ENCODE peak calls at places on chromosome 6, in seven cellular contexts. One of them, this sample, is unnamed.
A peak's percentile ranks its signal among the peaks of the same experiment; 100 is the strongest.

GRCh38 chr6:89187504-89187903 is 29.7 kb downstream of the GABRR1 start:
- DNase-seq in pons: no peak
- DNase-seq in CD8-positive, alpha-beta T cell: no peak
- DNase-seq in T-helper 1 cell: no peak
- DNase-seq in NCI-H345: no peak
- DNase-seq in lower lobe of right lung: no peak
- DNase-seq in choroid plexus epithelial cell: no peak
- DNase-seq in this sample: no peak

GRCh38 chr6:52221302-52221701 is 23.0 kb downstream of the IL17F start:
- DNase-seq in choroid plexus epithelial cell: no peak
- DNase-seq in CD8-positive, alpha-beta T cell: no peak
- DNase-seq in NCI-H345: no peak
- DNase-seq in T-helper 1 cell: no peak
- DNase-seq in pons: no peak
- DNase-seq in lower lobe of right lung: no peak
- DNase-seq in this sample: no peak

GRCh38 chr6:121645100-121645745 is 209.8 kb downstream of the GJA1 start:
- DNase-seq in pons: no peak
- DNase-seq in NCI-H345: no peak
- DNase-seq in lower lobe of right lung: no peak
- DNase-seq in T-helper 1 cell: no peak
- DNase-seq in choroid plexus epithelial cell: peak; percentile 60
- DNase-seq in CD8-positive, alpha-beta T cell: no peak
- DNase-seq in this sample: no peak

GRCh38 chr6:73263570-73263909 is 544 bp upstream of the KHDC1 start:
- DNase-seq in choroid plexus epithelial cell: no peak
- DNase-seq in lower lobe of right lung: no peak
- DNase-seq in T-helper 1 cell: no peak
- DNase-seq in pons: no peak
- DNase-seq in CD8-positive, alpha-beta T cell: no peak
- DNase-seq in NCI-H345: no peak
- DNase-seq in this sample: no peak

GRCh38 chr6:6885521-6886088 is 222.2 kb upstream of the RREB1 start:
- DNase-seq in NCI-H345: no peak
- DNase-seq in T-helper 1 cell: no peak
- DNase-seq in lower lobe of right lung: peak; percentile 88
- DNase-seq in choroid plexus epithelial cell: peak; percentile 16
- DNase-seq in pons: peak; percentile 75
- DNase-seq in CD8-positive, alpha-beta T cell: no peak
- DNase-seq in this sample: no peak

GRCh38 chr6:17998442-17998841 is 11.0 kb upstream of the KIF13A start:
- DNase-seq in choroid plexus epithelial cell: no peak
- DNase-seq in pons: no peak
- DNase-seq in CD8-positive, alpha-beta T cell: no peak
- DNase-seq in T-helper 1 cell: no peak
- DNase-seq in lower lobe of right lung: no peak
- DNase-seq in NCI-H345: no peak
- DNase-seq in this sample: no peak

GRCh38 chr6:25366785-25367657 is 87.8 kb downstream of the CARMIL1 start:
- DNase-seq in pons: no peak
- DNase-seq in CD8-positive, alpha-beta T cell: no peak
- DNase-seq in T-helper 1 cell: peak; percentile 24
- DNase-seq in choroid plexus epithelial cell: peak; percentile 8
- DNase-seq in NCI-H345: peak; percentile 20
- DNase-seq in lower lobe of right lung: no peak
- DNase-seq in this sample: no peak

GRCh38 chr6:111562271-111562670 is 43.4 kb downstream of the TRAF3IP2 start:
- DNase-seq in pons: no peak
- DNase-seq in CD8-positive, alpha-beta T cell: no peak
- DNase-seq in NCI-H345: no peak
- DNase-seq in choroid plexus epithelial cell: no peak
- DNase-seq in lower lobe of right lung: no peak
- DNase-seq in T-helper 1 cell: no peak
- DNase-seq in this sample: no peak

GRCh38 chr6:43355862-43356590 is 13.4 kb downstream of the ZNF318 start:
- DNase-seq in choroid plexus epithelial cell: peak; percentile 48
- DNase-seq in pons: peak; percentile 45
- DNase-seq in T-helper 1 cell: no peak
- DNase-seq in NCI-H345: no peak
- DNase-seq in lower lobe of right lung: no peak
- DNase-seq in CD8-positive, alpha-beta T cell: no peak
- DNase-seq in this sample: no peak

GRCh38 chr6:158050107-158050735 is 68.6 kb downstream of the SYNJ2 start:
- DNase-seq in pons: no peak
- DNase-seq in NCI-H345: no peak
- DNase-seq in T-helper 1 cell: no peak
- DNase-seq in CD8-positive, alpha-beta T cell: no peak
- DNase-seq in choroid plexus epithelial cell: no peak
- DNase-seq in lower lobe of right lung: no peak
- DNase-seq in this sample: no peak

GRCh38 chr6:78489874-78490273 is 377.5 kb upstream of the IRAK1BP1 start:
- DNase-seq in lower lobe of right lung: no peak
- DNase-seq in T-helper 1 cell: no peak
- DNase-seq in pons: no peak
- DNase-seq in NCI-H345: no peak
- DNase-seq in CD8-positive, alpha-beta T cell: no peak
- DNase-seq in choroid plexus epithelial cell: peak; percentile 69
- DNase-seq in this sample: no peak

GRCh38 chr6:3317741-3318211 is 59.0 kb downstream of the PSMG4 start:
- DNase-seq in pons: no peak
- DNase-seq in choroid plexus epithelial cell: no peak
- DNase-seq in CD8-positive, alpha-beta T cell: no peak
- DNase-seq in lower lobe of right lung: no peak
- DNase-seq in T-helper 1 cell: no peak
- DNase-seq in NCI-H345: no peak
- DNase-seq in this sample: no peak

GRCh38 chr6:33962673-33963072 is 158.9 kb upstream of the MLN start:
- DNase-seq in T-helper 1 cell: no peak
- DNase-seq in pons: no peak
- DNase-seq in choroid plexus epithelial cell: no peak
- DNase-seq in CD8-positive, alpha-beta T cell: no peak
- DNase-seq in lower lobe of right lung: no peak
- DNase-seq in NCI-H345: no peak
- DNase-seq in this sample: no peak

This sample was measured in LNCaP clone FGC.